ENCODE peak calls at places on chromosomes 16 and 17, in ten cellular contexts. S, E, H, Y, C, L, G, V, O and N are unnamed samples.
A peak's percentile ranks its signal among the peaks of the same experiment; 100 is the strongest.

GRCh38 chr17:17831208-17832039 is 5.4 kb downstream of the SREBF1 start:
- DNase-seq in C (no peak), E (no peak), H (no peak), G (no peak), L (no peak), V (no peak), Y (no peak), O (no peak), S (no peak), N (peak; percentile 57)

GRCh38 chr17:19753661-19754463 is 5.8 kb upstream of the ALDH3A1 start:
- DNase-seq in H (peak; percentile 35), V (no peak), C (no peak), G (peak; percentile 73), Y (no peak), L (no peak), S (peak; percentile 49), E (peak; percentile 58), O (peak; percentile 82), N (peak; percentile 94)

GRCh38 chr17:81197409-81197795 is 25.4 kb downstream of the CEP131 start:
- DNase-seq in G (no peak), H (no peak), Y (no peak), L (no peak), S (no peak), V (peak; percentile 6), C (no peak), O (no peak), E (no peak), N (no peak)

GRCh38 chr17:56009795-56010715 is 143.2 kb upstream of the ANKFN1 start:
- DNase-seq in L (no peak), C (no peak), H (no peak), V (no peak), E (no peak), Y (no peak), O (no peak), G (no peak), S (no peak), N (no peak)

GRCh38 chr16:84876873-84877606 is 57.3 kb downstream of the CRISPLD2 start:
- DNase-seq in L (no peak), Y (no peak), O (no peak), V (no peak), C (no peak), S (no peak), H (no peak), G (no peak), E (no peak), N (peak; percentile 26)

GRCh38 chr16:69406780-69407331 is 17.6 kb upstream of the CYB5B start:
- DNase-seq in G (no peak), L (no peak), S (no peak), Y (no peak), O (no peak), V (no peak), C (no peak), E (no peak), H (no peak), N (no peak)

GRCh38 chr16:50861926-50862325 is 120.0 kb downstream of the CYLD start:
- DNase-seq in Y (no peak), E (peak; percentile 72), C (no peak), O (no peak), G (no peak), H (no peak), S (no peak), V (no peak), L (no peak), N (no peak)

GRCh38 chr17:16352303-16352837 is 899 bp downstream of the CENPV start:
- DNase-seq in E (peak; percentile 39), V (peak; percentile 14), G (peak; percentile 54), S (peak; percentile 82), L (no peak), Y (peak; percentile 22), O (peak; percentile 65), C (no peak), H (no peak), N (peak; percentile 51)

GRCh38 chr16:56911771-56912541 is 20.0 kb upstream of the HERPUD1 start:
- DNase-seq in H (peak; percentile 41), G (no peak), Y (no peak), S (no peak), L (no peak), O (peak; percentile 75), C (no peak), V (no peak), E (peak; percentile 65), N (no peak)

GRCh38 chr17:80981062-80981902 is 10.4 kb upstream of the CHMP6 start:
- DNase-seq in C (no peak), E (no peak), V (peak; percentile 54), L (no peak), Y (no peak), H (no peak), S (no peak), G (no peak), O (no peak), N (no peak)

GRCh38 chr16:56357765-56358322 is 67.5 kb downstream of the AMFR start:
- DNase-seq in G (peak; percentile 32), O (peak; percentile 62), C (no peak), S (no peak), Y (no peak), E (no peak), V (no peak), L (no peak), H (no peak), N (peak; percentile 76)

GRCh38 chr16:17392127-17392856 is 78.5 kb downstream of the XYLT1 start:
- DNase-seq in G (no peak), S (no peak), H (no peak), C (no peak), Y (no peak), O (no peak), L (no peak), V (no peak), E (no peak), N (no peak)

GRCh38 chr17:48611213-48611612 is 396 bp upstream of the HOXB7 start:
- DNase-seq in H (no peak), V (no peak), C (no peak), G (no peak), Y (no peak), S (no peak), L (no peak), E (peak; percentile 47), O (no peak), N (no peak)

GRCh38 chr16:49855822-49856740 is at the start of gene ZNF423:
- DNase-seq in L (no peak), G (no peak), H (no peak), C (no peak), V (no peak), S (no peak), E (no peak), O (no peak), Y (no peak), N (no peak)

GRCh38 chr17:31842416-31843381 is 16.3 kb downstream of the COPRS start:
- DNase-seq in S (peak; percentile 88), E (peak; percentile 70), L (no peak), V (peak; percentile 28), C (no peak), G (peak; percentile 80), O (peak; percentile 71), Y (peak; percentile 43), H (peak; percentile 70), N (peak; percentile 57)

GRCh38 chr17:44061446-44061845 is 5.0 kb downstream of the LSM12 start:
- DNase-seq in L (no peak), S (no peak), O (no peak), V (no peak), Y (no peak), H (no peak), E (no peak), G (no peak), C (peak; percentile 65), N (no peak)

GRCh38 chr17:81871387-81872120 is 417 bp upstream of the ARHGDIA start:
- DNase-seq in H (peak; percentile 94), S (peak; percentile 77), Y (no peak), E (peak; percentile 91), V (peak; percentile 96), L (peak; percentile 92), O (peak; percentile 97), C (no peak), G (peak; percentile 91), N (peak; percentile 84)

GRCh38 chr17:59105852-59106462 is 723 bp downstream of the TRIM37 start:
- DNase-seq in G (peak; percentile 65), C (no peak), H (peak; percentile 57), S (peak; percentile 17), L (peak; percentile 34), O (peak; percentile 84), E (peak; percentile 66), V (peak; percentile 66), Y (peak; percentile 61), N (peak; percentile 91)

GRCh38 chr16:19011169-19011731 is 27.5 kb downstream of the TMC7 start:
- DNase-seq in Y (no peak), L (no peak), C (no peak), V (no peak), G (no peak), O (no peak), S (no peak), H (no peak), E (no peak), N (no peak)